ENCODE peak calls at places on chromosomes 1 and 21, in nine cellular contexts. X, J, V, G, Q, C, Z, K and A are unnamed samples.

GRCh38 chr21:34846601-34847112 is 177.9 kb downstream of the CLIC6 start:
- DNase-seq in X (no peak), J (peak; percentile 93), V (no peak), G (peak; percentile 87), Q (peak; percentile 21), C (no peak), Z (no peak), K (no peak), A (no peak)

GRCh38 chr21:45887788-45888187 is 93.8 kb upstream of the COL6A1 start:
- DNase-seq in X (no peak), J (no peak), V (peak; percentile 22), G (no peak), Q (no peak), C (no peak), Z (no peak), K (no peak), A (no peak)

GRCh38 chr1:238677567-238677966 is 708.8 kb upstream of the CHRM3 start:
- DNase-seq in X (no peak), J (peak; percentile 47), V (no peak), G (peak; percentile 24), Q (no peak), C (no peak), Z (no peak), K (no peak), A (no peak)

GRCh38 chr1:30109853-30110252 is 613.5 kb downstream of the MATN1 start:
- DNase-seq in X (no peak), J (peak; percentile 18), V (no peak), G (peak; percentile 56), Q (peak; percentile 47), C (no peak), Z (no peak), K (no peak), A (no peak)

GRCh38 chr1:45050931-45051748 is 39.1 kb downstream of the UROD start:
- DNase-seq in X (no peak), J (peak; percentile 10), V (peak; percentile 10), G (no peak), Q (no peak), C (no peak), Z (no peak), K (peak; percentile 2), A (no peak)

GRCh38 chr21:45802956-45803612 is 159.6 kb downstream of the PCBP3 start:
- DNase-seq in X (no peak), J (no peak), V (no peak), G (no peak), Q (no peak), C (no peak), Z (no peak), K (no peak), A (no peak)

GRCh38 chr1:35809156-35810095 is 1.6 kb downstream of the AGO4 start:
- DNase-seq in X (no peak), J (no peak), V (no peak), G (peak; percentile 3), Q (no peak), C (no peak), Z (no peak), K (no peak), A (no peak)

GRCh38 chr1:222769181-222769580 is 32.2 kb downstream of the FAM177B start:
- DNase-seq in X (no peak), J (no peak), V (no peak), G (no peak), Q (no peak), C (peak; percentile 79), Z (no peak), K (no peak), A (no peak)

GRCh38 chr1:224502459-224503160 is 68.0 kb upstream of the WDR26 start:
- DNase-seq in X (no peak), J (no peak), V (no peak), G (no peak), Q (no peak), C (no peak), Z (no peak), K (no peak), A (no peak)

GRCh38 chr1:112396668-112397025 is 633 bp downstream of the CTTNBP2NL start:
- DNase-seq in X (no peak), J (peak; percentile 40), V (no peak), G (peak; percentile 47), Q (no peak), C (no peak), Z (no peak), K (no peak), A (no peak)